ENCODE peak calls at places on chromosomes 16 and 17, in six cellular contexts. G is fibroblast of the aortic adventitia, B is neural progenitor cell, I is AG04450, P is fibroblast of mammary gland, Y is cardiac muscle cell. E is an unnamed sample.

GRCh38 chr17:57245786-57246185 is 10.5 kb upstream of the MSI2 start:
- DNase-seq in G (no peak), B (no peak), I (no peak), P (no peak), Y (no peak), E (no peak)

GRCh38 chr16:15435216-15435864 is 952 bp downstream of the BMERB1 start:
- DNase-seq in G (no peak), B (peak), I (no peak), P (no peak), Y (no peak), E (peak)

GRCh38 chr16:79618712-79619050 is 18.1 kb upstream of the MAF start:
- DNase-seq in G (no peak), B (no peak), I (no peak), P (no peak), Y (no peak), E (no peak)

GRCh38 chr17:7041607-7042506 is 2.0 kb downstream of the SLC16A11 start:
- DNase-seq in G (no peak), B (peak), I (no peak), P (no peak), Y (peak), E (no peak)

GRCh38 chr16:4212934-4213296 is 29.0 kb downstream of the SRL start:
- DNase-seq in G (peak), B (no peak), I (no peak), P (peak), Y (peak), E (no peak)

GRCh38 chr16:61149709-61150108 is 886.5 kb downstream of the CDH8 start:
- DNase-seq in G (no peak), B (no peak), I (no peak), P (no peak), Y (no peak), E (no peak)

GRCh38 chr16:68954871-68955635 is 111.7 kb downstream of the TANGO6 start:
- DNase-seq in G (no peak), B (peak), I (no peak), P (no peak), Y (no peak), E (no peak)

GRCh38 chr16:48075398-48075797 is 80.4 kb downstream of the ABCC12 start:
- DNase-seq in G (peak), B (no peak), I (peak), P (peak), Y (no peak), E (no peak)

GRCh38 chr17:44221072-44221861 is 1.8 kb upstream of the UBTF start:
- DNase-seq in G (peak), B (peak), I (no peak), P (peak), Y (peak), E (peak)

GRCh38 chr17:4599505-4600281 is 15.4 kb downstream of the SMTNL2 start:
- DNase-seq in G (peak), B (peak), I (no peak), P (peak), Y (peak), E (no peak)

GRCh38 chr17:45812102-45812501 is 28.0 kb downstream of the CRHR1 start:
- DNase-seq in G (peak), B (peak), I (no peak), P (peak), Y (peak), E (no peak)

GRCh38 chr17:19022747-19023146 is 18.2 kb upstream of the FAM83G start:
- DNase-seq in G (no peak), B (no peak), I (no peak), P (no peak), Y (no peak), E (peak)

GRCh38 chr16:11401161-11402050 is 56.1 kb downstream of the RMI2 start:
- DNase-seq in G (no peak), B (no peak), I (no peak), P (no peak), Y (no peak), E (peak)

GRCh38 chr16:70734522-70734921 is 48.7 kb upstream of the MTSS2 start:
- DNase-seq in G (no peak), B (no peak), I (no peak), P (no peak), Y (no peak), E (no peak)

GRCh38 chr16:70738083-70738977 is 52.5 kb upstream of the MTSS2 start:
- DNase-seq in G (peak), B (peak), I (peak), P (peak), Y (peak), E (peak)

GRCh38 chr16:70737377-70738082 is 51.7 kb upstream of the MTSS2 start:
- DNase-seq in G (peak), B (no peak), I (peak), P (peak), Y (peak), E (peak)

GRCh38 chr16:70736454-70737376 is 50.9 kb upstream of the MTSS2 start:
- DNase-seq in G (no peak), B (peak), I (no peak), P (peak), Y (no peak), E (no peak)

GRCh38 chr16:70735141-70735979 is 49.5 kb upstream of the MTSS2 start:
- DNase-seq in G (peak), B (peak), I (peak), P (peak), Y (peak), E (no peak)
- H3K4me3 ChIP-seq in G (no peak), B (no peak), I (no peak), P (no peak), Y (no peak), E (no peak)

DNA sequence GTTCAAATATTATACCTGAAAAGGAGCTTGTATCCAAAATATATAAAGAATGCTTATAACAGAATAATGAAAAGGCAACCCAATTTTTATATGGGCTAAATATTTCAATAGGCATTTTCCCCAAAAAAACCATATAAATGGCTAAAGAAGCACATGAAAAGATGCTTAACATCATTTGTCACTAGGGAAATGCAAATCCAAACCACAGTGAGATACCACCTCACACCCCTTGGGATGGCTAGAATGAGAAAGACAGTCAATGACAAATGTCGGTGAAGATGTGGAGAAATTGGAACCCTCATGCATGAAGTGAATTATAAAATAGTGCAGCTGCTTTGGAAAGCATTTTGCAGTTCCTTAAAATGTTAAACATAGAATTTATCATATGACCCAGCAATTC is 3.1 kb downstream of the TNFRSF13B start:
- DNase-seq in G (no peak), B (no peak), I (no peak), P (no peak), Y (no peak), E (no peak)
- H3K4me3 ChIP-seq in G (no peak), B (no peak), I (no peak), P (no peak), Y (no peak), E (no peak)

GRCh38 chr17:1714488-1714979 is 4.4 kb upstream of the TLCD2 start:
- DNase-seq in G (no peak), B (peak), I (peak), P (peak), Y (peak), E (peak)

GRCh38 chr17:1712271-1712670 is 2.1 kb upstream of the TLCD2 start:
- DNase-seq in G (no peak), B (no peak), I (no peak), P (no peak), Y (no peak), E (no peak)

GRCh38 chr17:1713878-1714487 is 3.8 kb upstream of the TLCD2 start:
- DNase-seq in G (peak), B (peak), I (no peak), P (peak), Y (peak), E (peak)

GRCh38 chr17:1711804-1712203 is 1.6 kb upstream of the TLCD2 start:
- DNase-seq in G (peak), B (no peak), I (no peak), P (no peak), Y (peak), E (no peak)

GRCh38 chr17:1713160-1713877 is 3.1 kb upstream of the TLCD2 start:
- DNase-seq in G (no peak), B (no peak), I (no peak), P (no peak), Y (no peak), E (no peak)
- H3K4me3 ChIP-seq in G (peak), B (peak), I (peak), P (peak), Y (no peak), E (peak)

DNA sequence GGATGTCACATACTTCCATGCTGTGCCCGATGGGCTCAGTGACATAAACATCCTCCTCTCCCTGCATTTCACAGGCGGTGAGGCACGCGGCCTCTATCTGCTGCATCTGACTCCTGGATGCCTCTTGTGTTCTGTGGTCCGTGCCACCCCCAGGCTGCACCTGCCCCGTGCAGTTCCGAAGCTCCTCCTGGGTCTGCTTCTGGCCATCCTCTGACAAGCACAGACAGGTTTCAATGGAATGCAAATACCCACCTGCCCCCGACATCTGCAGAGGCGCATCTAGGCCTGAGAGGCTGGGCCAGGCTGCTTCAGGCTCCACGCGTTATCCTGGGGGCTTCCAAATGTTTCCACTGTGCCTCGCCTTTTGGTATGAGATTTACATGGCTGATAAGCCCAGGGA is 46.3 kb upstream of the DNAH17 start:
- DNase-seq in G (no peak), B (no peak), I (no peak), P (no peak), Y (no peak), E (no peak)
- H3K4me3 ChIP-seq in G (no peak), B (no peak), I (no peak), P (no peak), Y (no peak), E (no peak)

DNA sequence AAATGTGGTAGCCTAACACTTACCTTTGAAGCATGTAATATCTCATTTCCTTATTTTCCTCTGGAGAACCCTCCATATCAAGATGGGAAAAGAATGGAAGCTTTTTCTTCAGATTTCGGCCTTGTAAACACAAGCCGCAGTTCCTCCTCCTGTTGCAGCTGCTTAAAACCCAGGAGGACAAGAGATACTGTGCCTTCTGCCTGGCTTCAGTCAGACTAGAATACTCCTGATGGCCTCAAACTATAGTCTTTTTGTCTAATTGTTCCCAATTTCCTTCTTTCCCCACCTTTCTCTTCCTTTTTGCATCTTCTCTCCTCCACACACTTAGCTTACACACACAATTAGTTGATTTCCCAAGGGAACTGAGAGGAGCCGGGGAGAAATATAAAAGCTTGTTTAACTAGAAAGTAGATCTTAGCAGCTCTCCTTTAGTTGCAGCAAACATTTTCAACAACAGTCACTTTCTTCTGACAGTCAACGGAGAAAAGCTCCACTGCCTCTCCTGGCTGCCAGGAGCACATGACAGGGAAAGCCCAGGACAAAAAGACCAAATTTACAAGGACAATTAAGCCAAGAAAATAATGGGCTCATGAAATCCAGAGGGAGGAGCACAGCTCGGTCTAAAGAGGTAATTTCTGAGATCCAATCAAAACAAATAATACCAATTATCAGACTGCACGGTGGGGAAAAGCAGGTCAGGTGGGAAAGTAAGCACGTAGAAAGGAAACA is 76.4 kb upstream of the C17orf78 start:
- DNase-seq in G (peak), B (peak), I (no peak), P (peak), Y (peak), E (no peak)
- H3K4me3 ChIP-seq in G (peak), B (peak), I (no peak), P (no peak), Y (no peak), E (no peak)

GRCh38 chr17:49390548-49391324 is 23.9 kb downstream of the PHB1 start:
- DNase-seq in G (no peak), B (no peak), I (no peak), P (no peak), Y (no peak), E (peak)
- H3K4me3 ChIP-seq in G (no peak), B (no peak), I (no peak), P (no peak), Y (no peak), E (no peak)